ENCODE peak calls at places on chromosome 3, in six cellular contexts. One of them, this sample, is unnamed.

GRCh38 chr3:97990624-97991277 is 18.5 kb upstream of the RIOX2 start:
- DNase-seq in tibial artery: no peak
- DNase-seq in cardiac fibroblast: no peak
- DNase-seq in AG10803: no peak
- DNase-seq in body of pancreas: no peak
- DNase-seq in HCT116: no peak
- DNase-seq in this sample: no peak

GRCh38 chr3:99627062-99627826 is 11.2 kb upstream of the COL8A1 start:
- DNase-seq in HCT116: no peak
- DNase-seq in cardiac fibroblast: peak
- DNase-seq in tibial artery: no peak
- DNase-seq in body of pancreas: no peak
- DNase-seq in AG10803: no peak
- DNase-seq in this sample: no peak

GRCh38 chr3:51389423-51390183 is 1.5 kb upstream of the RBM15B start:
- DNase-seq in cardiac fibroblast: peak
- DNase-seq in tibial artery: peak
- DNase-seq in HCT116: no peak
- DNase-seq in AG10803: peak
- DNase-seq in body of pancreas: peak
- DNase-seq in this sample: no peak

GRCh38 chr3:146598486-146598885 is 6.7 kb downstream of the PLSCR5 start:
- DNase-seq in body of pancreas: no peak
- DNase-seq in AG10803: peak
- DNase-seq in cardiac fibroblast: no peak
- DNase-seq in tibial artery: no peak
- DNase-seq in HCT116: no peak
- DNase-seq in this sample: no peak

GRCh38 chr3:39433642-39434041 is 27.1 kb downstream of the RPSA start:
- DNase-seq in cardiac fibroblast: peak
- DNase-seq in body of pancreas: no peak
- DNase-seq in AG10803: peak
- DNase-seq in tibial artery: no peak
- DNase-seq in HCT116: no peak
- DNase-seq in this sample: no peak

GRCh38 chr3:37510749-37511148 is 336.4 kb upstream of the LRRFIP2 start:
- DNase-seq in AG10803: no peak
- DNase-seq in HCT116: no peak
- DNase-seq in tibial artery: no peak
- DNase-seq in cardiac fibroblast: peak
- DNase-seq in body of pancreas: no peak
- DNase-seq in this sample: no peak

GRCh38 chr3:105827959-105828358 is 40.9 kb downstream of the CBLB start:
- DNase-seq in body of pancreas: no peak
- DNase-seq in cardiac fibroblast: peak
- DNase-seq in tibial artery: peak
- DNase-seq in HCT116: peak
- DNase-seq in AG10803: peak
- DNase-seq in this sample: peak

GRCh38 chr3:175005881-175006280 is 146.7 kb downstream of the NAALADL2 start:
- DNase-seq in tibial artery: no peak
- DNase-seq in AG10803: peak
- DNase-seq in HCT116: no peak
- DNase-seq in cardiac fibroblast: no peak
- DNase-seq in body of pancreas: no peak
- DNase-seq in this sample: peak

GRCh38 chr3:10804183-10804648 is 11.8 kb upstream of the SLC6A11 start:
- DNase-seq in tibial artery: no peak
- DNase-seq in AG10803: no peak
- DNase-seq in HCT116: peak
- DNase-seq in body of pancreas: peak
- DNase-seq in cardiac fibroblast: no peak
- DNase-seq in this sample: peak

GRCh38 chr3:113557374-113557773 is 25.0 kb downstream of the SIDT1 start:
- DNase-seq in AG10803: peak
- DNase-seq in HCT116: peak
- DNase-seq in tibial artery: no peak
- DNase-seq in cardiac fibroblast: peak
- DNase-seq in body of pancreas: no peak
- DNase-seq in this sample: peak
- TF ChIP-seq CTCF in AG10803: peak
- TF ChIP-seq CTCF in HCT116: peak
- TF ChIP-seq CTCF in tibial artery: no peak
- TF ChIP-seq CTCF in cardiac fibroblast: no peak
- TF ChIP-seq CTCF in body of pancreas: no peak
- TF ChIP-seq CTCF in this sample: no peak

GRCh38 chr3:123620338-123620737 is 35.5 kb upstream of the HACD2 start:
- DNase-seq in AG10803: no peak
- DNase-seq in cardiac fibroblast: no peak
- DNase-seq in body of pancreas: no peak
- DNase-seq in HCT116: no peak
- DNase-seq in tibial artery: no peak
- DNase-seq in this sample: no peak
- H3K4me3 ChIP-seq in AG10803: no peak
- H3K4me3 ChIP-seq in cardiac fibroblast: no peak
- H3K4me3 ChIP-seq in body of pancreas: no peak
- H3K4me3 ChIP-seq in HCT116: no peak
- H3K4me3 ChIP-seq in tibial artery: no peak
- H3K4me3 ChIP-seq in this sample: no peak

DNA sequence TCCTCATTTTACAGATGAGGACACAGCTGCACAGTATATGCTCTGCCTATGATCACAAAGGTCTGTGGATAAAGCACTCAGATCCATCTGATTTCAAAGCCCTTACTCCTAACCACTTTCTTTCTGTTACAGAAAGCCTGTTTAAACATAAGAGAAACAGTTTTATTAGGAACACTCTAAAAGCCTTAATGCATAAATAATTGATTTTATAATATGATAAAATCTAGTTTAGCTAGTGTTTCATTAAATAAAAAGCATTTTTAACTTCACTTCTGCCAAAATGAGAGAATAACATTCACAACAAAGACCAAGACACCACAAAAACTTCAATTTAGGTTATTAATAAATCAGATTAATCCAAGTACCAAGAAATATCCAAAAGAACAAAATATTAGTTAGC is 21.4 kb downstream of the SNX4 start:
- DNase-seq in cardiac fibroblast: no peak
- DNase-seq in body of pancreas: no peak
- DNase-seq in tibial artery: no peak
- DNase-seq in HCT116: no peak
- DNase-seq in AG10803: no peak
- DNase-seq in this sample: no peak
- TF ChIP-seq CTCF in cardiac fibroblast: no peak
- TF ChIP-seq CTCF in body of pancreas: no peak
- TF ChIP-seq CTCF in tibial artery: no peak
- TF ChIP-seq CTCF in HCT116: no peak
- TF ChIP-seq CTCF in AG10803: no peak
- TF ChIP-seq CTCF in this sample: no peak

DNA sequence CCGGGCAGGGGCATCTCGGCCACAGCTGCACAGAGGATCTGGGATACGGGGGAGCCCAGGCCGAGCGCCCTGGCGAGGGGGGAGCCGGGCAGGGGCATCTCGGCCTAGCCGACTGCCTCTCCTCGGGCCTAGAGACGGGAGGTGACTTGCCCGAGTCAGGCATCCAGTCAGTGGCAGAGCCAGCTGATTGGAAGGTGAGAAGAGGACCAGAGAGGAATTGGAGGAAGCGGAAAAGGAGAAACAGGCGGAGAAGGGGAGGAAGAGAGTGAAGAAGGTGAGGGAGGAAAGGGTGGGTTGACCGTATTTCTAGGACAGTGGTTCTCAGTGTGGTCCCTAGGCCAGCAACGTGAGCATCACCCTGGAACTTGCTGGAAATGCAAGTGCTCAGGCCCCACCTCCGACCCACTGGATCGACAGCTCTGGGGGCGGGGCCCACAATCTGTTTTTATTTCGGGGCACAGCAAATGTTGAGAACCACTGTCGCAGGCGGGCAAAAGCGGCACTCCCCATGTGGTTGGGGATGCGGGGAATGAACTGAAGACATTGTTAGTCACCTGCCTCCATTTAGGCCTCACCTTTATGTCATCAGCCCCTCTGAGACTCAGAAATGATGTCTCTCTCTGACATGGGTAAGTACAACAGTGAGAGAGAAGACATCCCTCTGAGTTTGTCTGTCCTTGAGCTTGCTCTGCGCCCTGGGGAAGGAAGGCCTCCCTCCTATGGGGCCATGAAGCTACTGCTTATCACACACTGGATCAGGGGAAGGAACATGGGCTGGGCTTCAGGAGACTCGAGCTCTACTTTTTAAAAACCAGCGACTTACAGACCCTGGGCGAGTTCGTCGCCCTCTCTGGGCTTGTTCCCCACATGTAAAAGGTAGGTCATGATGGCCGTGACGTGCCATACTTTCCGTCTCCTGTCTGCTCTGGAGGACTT is 1.0 kb upstream of the MELTF start:
- DNase-seq in cardiac fibroblast: no peak
- DNase-seq in HCT116: no peak
- DNase-seq in body of pancreas: no peak
- DNase-seq in tibial artery: no peak
- DNase-seq in AG10803: no peak
- DNase-seq in this sample: no peak
- H3K4me3 ChIP-seq in cardiac fibroblast: no peak
- H3K4me3 ChIP-seq in HCT116: no peak
- H3K4me3 ChIP-seq in body of pancreas: no peak
- H3K4me3 ChIP-seq in tibial artery: no peak
- H3K4me3 ChIP-seq in AG10803: no peak
- H3K4me3 ChIP-seq in this sample: no peak

GRCh38 chr3:181176610-181177009 is 187.1 kb upstream of the DNAJC19 start:
- DNase-seq in body of pancreas: peak
- DNase-seq in AG10803: peak
- DNase-seq in cardiac fibroblast: peak
- DNase-seq in HCT116: peak
- DNase-seq in tibial artery: peak
- DNase-seq in this sample: no peak
- TF ChIP-seq CTCF in body of pancreas: peak
- TF ChIP-seq CTCF in AG10803: peak
- TF ChIP-seq CTCF in cardiac fibroblast: peak
- TF ChIP-seq CTCF in HCT116: peak
- TF ChIP-seq CTCF in tibial artery: peak
- TF ChIP-seq CTCF in this sample: peak

DNA sequence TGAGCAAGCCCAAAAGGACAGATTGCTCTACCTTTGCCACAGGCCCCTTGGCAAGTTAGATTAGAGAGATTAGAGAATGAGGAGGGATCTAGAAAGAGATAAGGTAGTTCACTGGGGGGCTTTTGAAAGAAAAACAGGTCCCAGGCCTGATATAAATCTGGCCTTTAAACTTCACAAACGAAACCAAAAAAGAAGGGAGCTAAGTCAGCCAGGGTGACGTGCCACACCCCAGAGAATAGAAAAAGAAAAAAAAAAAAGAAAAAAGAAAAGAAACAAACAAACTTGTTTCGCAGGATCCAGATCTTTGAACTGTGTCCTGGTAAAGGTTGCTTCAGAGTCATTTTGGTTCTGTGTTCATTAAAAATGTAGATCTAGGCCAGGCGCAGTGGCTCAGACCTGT is 3.6 kb downstream of the KAT2B start:
- DNase-seq in body of pancreas: no peak
- DNase-seq in tibial artery: no peak
- DNase-seq in cardiac fibroblast: no peak
- DNase-seq in HCT116: no peak
- DNase-seq in AG10803: no peak
- DNase-seq in this sample: no peak
- H3K4me3 ChIP-seq in body of pancreas: no peak
- H3K4me3 ChIP-seq in tibial artery: peak
- H3K4me3 ChIP-seq in cardiac fibroblast: no peak
- H3K4me3 ChIP-seq in HCT116: no peak
- H3K4me3 ChIP-seq in AG10803: peak
- H3K4me3 ChIP-seq in this sample: no peak

This sample was measured in HFF-Myc.